ENCODE peak calls at places on chromosomes 2 and 18, in five cellular contexts. One of them, this sample, is unnamed. For H3K36me3, the result is how much of the 10 kb centered on the place peaks cover.

GRCh38 chr2:241272722-241273551 is 42.5 kb downstream of the HDLBP start:
- DNase-seq in ovary: peak
- DNase-seq in SJCRH30: peak
- DNase-seq in Peyer's patch: no peak
- DNase-seq in NT2/D1: no peak
- DNase-seq in this sample: peak

GRCh38 chr2:30157616-30158015 is 10.8 kb downstream of the YPEL5 start:
- DNase-seq in ovary: no peak
- DNase-seq in SJCRH30: no peak
- DNase-seq in Peyer's patch: no peak
- DNase-seq in NT2/D1: no peak
- DNase-seq in this sample: no peak

GRCh38 chr2:212843409-212844199 is 305.0 kb upstream of the ERBB4 start:
- DNase-seq in ovary: no peak
- DNase-seq in SJCRH30: no peak
- DNase-seq in Peyer's patch: no peak
- DNase-seq in NT2/D1: no peak
- DNase-seq in this sample: no peak

GRCh38 chr18:31424383-31424988 is 23.1 kb upstream of the DSG3 start:
- DNase-seq in ovary: peak
- DNase-seq in SJCRH30: peak
- DNase-seq in Peyer's patch: no peak
- DNase-seq in NT2/D1: peak
- DNase-seq in this sample: peak

GRCh38 chr2:160492401-160493226 is 993 bp downstream of the RBMS1 start:
- DNase-seq in ovary: peak
- DNase-seq in SJCRH30: peak
- DNase-seq in Peyer's patch: peak
- DNase-seq in NT2/D1: peak
- DNase-seq in this sample: peak

GRCh38 chr2:29769847-29770246 is 151.5 kb downstream of the ALK start:
- DNase-seq in ovary: no peak
- DNase-seq in SJCRH30: no peak
- DNase-seq in Peyer's patch: no peak
- DNase-seq in NT2/D1: no peak
- DNase-seq in this sample: no peak

GRCh38 chr2:133737597-133737996 is 169.3 kb upstream of the NCKAP5 start:
- DNase-seq in ovary: no peak
- DNase-seq in SJCRH30: no peak
- DNase-seq in Peyer's patch: no peak
- DNase-seq in NT2/D1: no peak
- DNase-seq in this sample: no peak

GRCh38 chr2:239599299-239599698 is 198.5 kb upstream of the HDAC4 start:
- DNase-seq in ovary: no peak
- DNase-seq in SJCRH30: no peak
- DNase-seq in Peyer's patch: peak
- DNase-seq in NT2/D1: no peak
- DNase-seq in this sample: no peak

GRCh38 chr2:205797866-205798265 is 115.6 kb downstream of the NRP2 start:
- DNase-seq in ovary: no peak
- DNase-seq in SJCRH30: no peak
- DNase-seq in Peyer's patch: no peak
- DNase-seq in NT2/D1: no peak
- DNase-seq in this sample: no peak

GRCh38 chr2:44164617-44165016 is 4.1 kb upstream of the PPM1B start:
- DNase-seq in ovary: no peak
- DNase-seq in SJCRH30: no peak
- DNase-seq in Peyer's patch: no peak
- DNase-seq in NT2/D1: no peak
- DNase-seq in this sample: no peak

GRCh38 chr2:193103064-193103463 is 908.3 kb upstream of the TMEFF2 start:
- DNase-seq in ovary: no peak
- DNase-seq in SJCRH30: no peak
- DNase-seq in Peyer's patch: no peak
- DNase-seq in NT2/D1: no peak
- DNase-seq in this sample: no peak

GRCh38 chr2:189049709-189050108 is 75.5 kb downstream of the COL3A1 start:
- DNase-seq in ovary: no peak
- DNase-seq in SJCRH30: no peak
- DNase-seq in Peyer's patch: no peak
- DNase-seq in NT2/D1: no peak
- DNase-seq in this sample: peak

GRCh38 chr2:101116841-101117552 is 34.2 kb downstream of the TBC1D8 start:
- DNase-seq in ovary: no peak
- DNase-seq in SJCRH30: no peak
- DNase-seq in Peyer's patch: no peak
- DNase-seq in NT2/D1: no peak
- DNase-seq in this sample: no peak

GRCh38 chr18:10201655-10202054 is 252.8 kb upstream of the APCDD1 start:
- DNase-seq in ovary: no peak
- DNase-seq in SJCRH30: no peak
- DNase-seq in Peyer's patch: no peak
- DNase-seq in NT2/D1: no peak
- DNase-seq in this sample: no peak

GRCh38 chr18:45805551-45805950 is 19.9 kb upstream of the SIGLEC15 start:
- DNase-seq in ovary: no peak
- DNase-seq in SJCRH30: no peak
- DNase-seq in Peyer's patch: no peak
- DNase-seq in NT2/D1: no peak
- DNase-seq in this sample: no peak

GRCh38 chr2:232330068-232330999 is 48.2 kb upstream of the ALPP start:
- DNase-seq in ovary: no peak
- DNase-seq in SJCRH30: no peak
- DNase-seq in Peyer's patch: no peak
- DNase-seq in NT2/D1: peak
- DNase-seq in this sample: no peak

GRCh38 chr2:168577885-168578284 is 121.8 kb downstream of the CERS6 start:
- DNase-seq in ovary: no peak
- DNase-seq in SJCRH30: no peak
- DNase-seq in Peyer's patch: no peak
- DNase-seq in NT2/D1: no peak
- DNase-seq in this sample: no peak

GRCh38 chr2:192243488-192243887 is 48.8 kb upstream of the TMEFF2 start:
- DNase-seq in ovary: no peak
- DNase-seq in SJCRH30: no peak
- DNase-seq in Peyer's patch: no peak
- DNase-seq in NT2/D1: no peak
- DNase-seq in this sample: no peak

GRCh38 chr2:239954166-239955085 is 70.7 kb downstream of the NDUFA10 start:
- DNase-seq in ovary: peak
- DNase-seq in SJCRH30: no peak
- DNase-seq in Peyer's patch: no peak
- DNase-seq in NT2/D1: no peak
- DNase-seq in this sample: no peak

GRCh38 chr18:31555971-31556747 is 35.5 kb upstream of the TTR start:
- DNase-seq in ovary: peak
- DNase-seq in SJCRH30: no peak
- DNase-seq in Peyer's patch: no peak
- DNase-seq in NT2/D1: peak
- DNase-seq in this sample: peak

GRCh38 chr2:239644016-239644415 is 243.2 kb upstream of the HDAC4 start:
- DNase-seq in ovary: no peak
- DNase-seq in SJCRH30: peak
- DNase-seq in Peyer's patch: no peak
- DNase-seq in NT2/D1: no peak
- DNase-seq in this sample: peak

GRCh38 chr2:45607701-45608100 is 3.4 kb downstream of the SRBD1 start:
- DNase-seq in ovary: no peak
- DNase-seq in SJCRH30: peak
- DNase-seq in Peyer's patch: no peak
- DNase-seq in NT2/D1: peak
- DNase-seq in this sample: peak

GRCh38 chr2:179695486-179695885 is 165.9 kb downstream of the ZNF385B start:
- DNase-seq in ovary: no peak
- DNase-seq in SJCRH30: no peak
- DNase-seq in Peyer's patch: no peak
- DNase-seq in NT2/D1: no peak
- DNase-seq in this sample: no peak
- H3K36me3 ChIP-seq in ovary: under half
- H3K36me3 ChIP-seq in SJCRH30: under half
- H3K36me3 ChIP-seq in Peyer's patch: under half
- H3K36me3 ChIP-seq in NT2/D1: under half
- H3K36me3 ChIP-seq in this sample: under half

GRCh38 chr2:172339431-172340010 is 87.9 kb upstream of the ITGA6 start:
- DNase-seq in ovary: no peak
- DNase-seq in SJCRH30: no peak
- DNase-seq in Peyer's patch: no peak
- DNase-seq in NT2/D1: no peak
- DNase-seq in this sample: no peak
- H3K4me3 ChIP-seq in ovary: no peak
- H3K4me3 ChIP-seq in SJCRH30: no peak
- H3K4me3 ChIP-seq in Peyer's patch: no peak
- H3K4me3 ChIP-seq in NT2/D1: no peak
- H3K4me3 ChIP-seq in this sample: no peak

GRCh38 chr2:201149064-201149820 is 33.3 kb downstream of the CFLAR start:
- DNase-seq in ovary: no peak
- DNase-seq in SJCRH30: no peak
- DNase-seq in Peyer's patch: no peak
- DNase-seq in NT2/D1: no peak
- DNase-seq in this sample: no peak
- H3K36me3 ChIP-seq in ovary: under half
- H3K36me3 ChIP-seq in SJCRH30: under half
- H3K36me3 ChIP-seq in Peyer's patch: under half
- H3K36me3 ChIP-seq in NT2/D1: under half
- H3K36me3 ChIP-seq in this sample: under half

GRCh38 chr2:39491653-39492052 is 54.6 kb upstream of the MAP4K3 start:
- DNase-seq in ovary: no peak
- DNase-seq in SJCRH30: no peak
- DNase-seq in Peyer's patch: no peak
- DNase-seq in NT2/D1: no peak
- DNase-seq in this sample: no peak

GRCh38 chr2:39494784-39495251 is 57.7 kb upstream of the MAP4K3 start:
- DNase-seq in ovary: no peak
- DNase-seq in SJCRH30: peak
- DNase-seq in Peyer's patch: no peak
- DNase-seq in NT2/D1: no peak
- DNase-seq in this sample: no peak

GRCh38 chr2:39492095-39492590 is 55.1 kb upstream of the MAP4K3 start:
- DNase-seq in ovary: no peak
- DNase-seq in SJCRH30: no peak
- DNase-seq in Peyer's patch: peak
- DNase-seq in NT2/D1: no peak
- DNase-seq in this sample: no peak

GRCh38 chr2:39490586-39490985 is 53.5 kb upstream of the MAP4K3 start:
- DNase-seq in ovary: no peak
- DNase-seq in SJCRH30: no peak
- DNase-seq in Peyer's patch: no peak
- DNase-seq in NT2/D1: no peak
- DNase-seq in this sample: no peak

GRCh38 chr2:39492701-39493100 is 55.6 kb upstream of the MAP4K3 start:
- DNase-seq in ovary: no peak
- DNase-seq in SJCRH30: no peak
- DNase-seq in Peyer's patch: no peak
- DNase-seq in NT2/D1: no peak
- DNase-seq in this sample: no peak
- H3K4me3 ChIP-seq in ovary: no peak
- H3K4me3 ChIP-seq in SJCRH30: no peak
- H3K4me3 ChIP-seq in Peyer's patch: no peak
- H3K4me3 ChIP-seq in NT2/D1: no peak
- H3K4me3 ChIP-seq in this sample: no peak

This sample was measured in HAP-1.